ENCODE peak calls at places on chromosomes 12 and 14, in four cellular contexts. Y is fibroblast of lung, H is NCI-H2107, D is ovary. J is an unnamed sample.
A peak's percentile ranks its signal among the peaks of the same experiment; 100 is the strongest.

GRCh38 chr14:33307691-33308369 is 369.2 kb downstream of the NPAS3 start:
- DNase-seq in H (no peak), Y (peak; percentile 55), D (peak; percentile 45), J (peak; percentile 70)

GRCh38 chr14:54566410-54567223 is at the start of gene SAMD4A:
- DNase-seq in H (peak; percentile 6), D (peak; percentile 67), Y (peak; percentile 90), J (peak; percentile 88)

GRCh38 chr12:89504560-89505346 is 19.8 kb downstream of the GALNT4 start:
- DNase-seq in Y (peak; percentile 46), D (no peak), H (no peak), J (no peak)

GRCh38 chr14:38207830-38208815 is at the start of gene SSTR1:
- DNase-seq in H (no peak), D (no peak), Y (peak; percentile 28), J (peak; percentile 13)

GRCh38 chr14:100524233-100524932 is 62.8 kb downstream of the BEGAIN start:
- DNase-seq in Y (no peak), H (no peak), D (no peak), J (no peak)

GRCh38 chr12:51926064-51926632 is 18.8 kb downstream of the ACVRL1 start:
- DNase-seq in Y (no peak), D (no peak), H (no peak), J (peak; percentile 89)

GRCh38 chr14:49861923-49862673 is 9.5 kb upstream of the NEMF start:
- DNase-seq in H (peak; percentile 96), Y (peak; percentile 94), D (peak; percentile 81), J (peak; percentile 92)

GRCh38 chr12:69779928-69780327 is 41.3 kb downstream of the RAB3IP start:
- DNase-seq in D (no peak), Y (peak; percentile 49), H (no peak), J (peak; percentile 28)

GRCh38 chr14:54737132-54737711 is 165.4 kb downstream of the GCH1 start:
- DNase-seq in Y (peak; percentile 51), D (no peak), H (no peak), J (peak; percentile 58)

GRCh38 chr12:74509886-74510285 is 27.7 kb upstream of the ATXN7L3B start:
- DNase-seq in D (no peak), H (no peak), Y (no peak), J (no peak)

GRCh38 chr14:105167303-105168092 is 1.1 kb downstream of the JAG2 start:
- DNase-seq in H (no peak), D (no peak), Y (no peak), J (peak; percentile 52)

J was measured in lung microvascular endothelial cell.